ENCODE peak calls at places on chromosomes 4 and X, in six cellular contexts. O is neuronal stem cell, C is H9, W is mesendoderm, R is IMR-90, E is mesenchymal stem cell. Y is an unnamed sample.

GRCh38 chr4:159484861-159485260 is 382.0 kb downstream of the RAPGEF2 start:
- DNase-seq in E (no peak), O (no peak), W (peak; percentile 28), C (no peak), R (no peak), Y (peak; percentile 95)

GRCh38 chrX:17595456-17596035 is 141.7 kb upstream of the SCML1 start:
- DNase-seq in O (no peak), W (no peak), E (peak; percentile 22), R (peak; percentile 62), C (no peak), Y (no peak)

GRCh38 chr4:22502895-22503814 is 12.7 kb downstream of the ADGRA3 start:
- DNase-seq in E (peak; percentile 35), O (no peak), R (peak; percentile 40), C (no peak), W (no peak), Y (peak; percentile 49)

GRCh38 chrX:1264556-1264955 is 4.1 kb upstream of the CSF2RA start:
- DNase-seq in O (no peak), E (peak; percentile 11), C (no peak), R (no peak), W (no peak), Y (no peak)

GRCh38 chrX:44022964-44023363 is 49.8 kb upstream of the NDP start:
- DNase-seq in W (no peak), O (no peak), R (no peak), C (no peak), E (no peak), Y (no peak)

GRCh38 chr4:26127851-26128337 is 192.9 kb upstream of the RBPJ start:
- DNase-seq in R (no peak), C (no peak), O (no peak), E (no peak), W (no peak), Y (no peak)

GRCh38 chr4:26124753-26125236 is 196.0 kb upstream of the RBPJ start:
- DNase-seq in E (peak; percentile 8), W (peak; percentile 30), O (no peak), R (peak; percentile 44), C (no peak), Y (no peak)

GRCh38 chr4:129929984-129930383 is 834.0 kb downstream of the C4orf33 start:
- DNase-seq in E (no peak), O (no peak), W (peak; percentile 39), C (peak; percentile 29), R (no peak), Y (peak; percentile 1)

GRCh38 chrX:46574337-46574940 is 874 bp downstream of the CHST7 start:
- DNase-seq in E (peak; percentile 37), W (peak; percentile 45), C (peak; percentile 39), O (no peak), R (no peak), Y (no peak)

GRCh38 chrX:77493677-77494553 is 46.7 kb downstream of the FGF16 start:
- DNase-seq in W (peak; percentile 94), C (peak; percentile 85), R (peak; percentile 88), O (peak; percentile 1), E (peak; percentile 88), Y (peak; percentile 52)

GRCh38 chrX:110847334-110847733 is 51.7 kb upstream of the CHRDL1 start:
- DNase-seq in O (peak; percentile 61), E (peak; percentile 61), W (peak; percentile 54), R (peak; percentile 63), C (no peak), Y (no peak)

GRCh38 chr4:81215936-81216335 is 914 bp upstream of the PRKG2 start:
- DNase-seq in C (no peak), E (no peak), O (no peak), R (no peak), W (no peak), Y (no peak)

GRCh38 chr4:120915311-120915710 is 7.2 kb downstream of the PRDM5 start:
- DNase-seq in R (no peak), E (no peak), O (no peak), W (no peak), C (no peak), Y (no peak)

GRCh38 chrX:119228506-119229290 is 7.4 kb upstream of the PGRMC1 start:
- DNase-seq in E (peak; percentile 52), O (no peak), R (peak; percentile 88), C (no peak), W (no peak), Y (peak; percentile 37)

GRCh38 chr4:77157859-77158486 is 966 bp downstream of the CCNG2 start:
- DNase-seq in R (peak; percentile 85), W (peak; percentile 95), E (peak; percentile 94), O (peak; percentile 88), C (peak; percentile 94), Y (peak; percentile 91)
- H3K18ac ChIP-seq in R (peak overlapping the region; percentile 53), W (peak overlapping the region; percentile 75), E (peak overlapping the region; percentile 100), O (peak overlapping the region; percentile 100), C (peak overlapping the region; percentile 92), Y (peak overlapping the region; percentile 92)

DNA sequence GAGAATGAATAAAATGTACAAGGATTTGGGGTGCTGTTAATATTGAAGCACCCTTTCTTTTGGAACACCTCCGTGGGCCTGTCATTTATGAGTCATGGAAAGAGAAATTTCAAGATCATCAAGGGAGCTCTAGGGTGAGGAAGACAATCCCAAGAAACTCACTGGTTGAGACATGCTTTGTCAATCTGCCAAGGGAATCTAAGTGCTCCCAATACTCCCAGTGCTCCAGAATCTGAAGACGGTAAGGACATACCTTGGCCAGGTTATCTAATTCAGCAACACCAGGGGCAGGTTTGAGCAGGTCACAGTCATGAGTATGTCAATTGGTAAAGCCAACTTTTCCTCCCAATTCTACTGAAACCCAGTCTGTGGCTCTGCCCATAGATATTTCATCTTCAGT is 556.4 kb upstream of the CPEB2 start:
- DNase-seq in E (no peak), W (no peak), O (no peak), C (no peak), R (no peak), Y (no peak)
- H3K18ac ChIP-seq in E (no peak overlapping the region), W (no peak overlapping the region), O (no peak overlapping the region), C (no peak overlapping the region), R (no peak overlapping the region), Y (no peak overlapping the region)

DNA sequence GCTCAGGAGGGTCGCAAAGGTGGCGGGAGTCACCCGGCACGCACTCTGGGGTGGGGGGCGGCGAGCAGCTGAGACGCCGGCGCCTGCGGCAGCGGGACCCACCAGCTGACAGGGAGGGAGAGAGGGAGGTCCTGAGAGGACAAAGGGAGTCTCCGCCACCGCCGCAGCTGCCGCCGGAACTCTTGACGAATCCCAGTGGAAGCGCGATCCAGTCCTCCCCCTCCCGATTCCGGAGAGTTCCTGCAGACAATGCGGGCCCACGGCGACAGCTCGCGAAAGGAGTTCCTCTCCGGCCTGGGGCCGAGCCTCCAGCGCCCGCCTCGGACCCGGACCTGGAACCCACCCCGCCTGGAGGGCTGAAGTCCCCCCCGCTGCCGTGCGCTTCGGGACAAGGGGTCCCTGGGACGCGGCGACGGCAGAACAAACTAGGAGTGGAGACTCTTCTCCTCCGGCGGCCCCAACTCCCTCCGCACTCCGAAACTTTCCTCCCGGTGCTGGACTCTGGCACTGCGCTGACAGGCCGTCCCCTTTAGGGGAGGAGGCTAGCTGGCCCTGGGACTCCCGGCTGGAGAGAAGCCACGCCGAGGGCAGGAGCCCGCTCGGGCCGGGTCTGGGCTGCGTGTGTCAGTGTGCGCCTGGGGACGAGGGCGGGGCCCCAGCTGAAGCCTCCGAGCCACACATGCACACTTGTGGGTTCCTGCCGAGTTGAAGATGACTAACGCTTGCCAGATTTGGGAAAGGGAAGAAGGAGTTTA is at the start of gene ANTXR2:
- DNase-seq in E (peak; percentile 96), R (peak; percentile 98), W (peak; percentile 94), C (peak; percentile 83), O (peak; percentile 84), Y (peak; percentile 99)
- H3K18ac ChIP-seq in E (peak within 1 kb of the TSS; percentile 99), R (peak within 1 kb of the TSS; percentile 96), W (peak within 1 kb of the TSS; percentile 87), C (peak within 1 kb of the TSS; percentile 77), O (peak within 1 kb of the TSS; percentile 97), Y (peak within 1 kb of the TSS; percentile 91)

GRCh38 chrX:13936804-13937203 is 92.9 kb downstream of the GEMIN8 start:
- DNase-seq in E (no peak), C (no peak), R (no peak), W (no peak), O (no peak), Y (no peak)
- H3K18ac ChIP-seq in E (no peak overlapping the region), C (no peak overlapping the region), R (no peak overlapping the region), W (no peak overlapping the region), O (no peak overlapping the region), Y (no peak overlapping the region)

DNA sequence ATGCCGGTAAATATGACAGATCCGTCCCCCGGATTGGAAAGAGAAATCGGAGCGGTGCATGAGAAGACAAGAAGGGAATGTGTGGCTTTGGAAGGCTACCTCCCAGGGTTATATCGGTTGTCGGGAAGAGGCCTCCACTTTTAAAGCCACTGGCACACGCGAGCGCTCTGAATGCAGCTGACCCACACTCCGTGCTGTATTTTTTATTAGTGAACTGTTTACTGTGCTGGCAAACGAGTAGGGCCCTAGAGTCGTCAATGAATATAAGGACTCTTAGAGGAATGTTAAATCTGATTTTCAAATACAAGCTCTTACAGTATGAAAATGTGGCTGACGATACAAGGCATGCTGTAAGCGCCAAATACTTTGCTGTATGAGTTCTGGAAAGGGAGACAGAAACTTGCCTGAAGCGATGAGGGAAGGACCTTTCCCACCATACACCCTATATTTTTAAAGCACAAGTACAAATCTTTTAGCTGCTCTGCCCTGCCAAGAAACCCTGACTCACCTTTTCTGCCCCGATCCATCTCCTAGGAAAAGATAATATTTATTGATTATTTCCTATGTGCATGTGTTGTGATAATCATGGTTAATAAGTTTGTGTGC is 15.8 kb upstream of the RUFY3 start:
- DNase-seq in W (no peak), O (no peak), R (peak; percentile 54), C (no peak), E (no peak), Y (peak; percentile 29)
- H3K18ac ChIP-seq in W (peak overlapping the region; percentile 95), O (no peak overlapping the region), R (peak overlapping the region; percentile 58), C (no peak overlapping the region), E (no peak overlapping the region), Y (peak overlapping the region; percentile 79)